ENCODE peak calls at places on chromosomes 16 and 17, in five cellular contexts. T is HCT116, X is endothelial cell of umbilical vein, V is fibroblast of lung, C is HepG2. O is an unnamed sample.

GRCh38 chr17:43753488-43754129 is 5.0 kb downstream of the SOST start:
- DNase-seq in X (no peak), V (peak; percentile 49), C (no peak), T (no peak), O (no peak)

GRCh38 chr16:69513180-69513966 is 52.4 kb upstream of the NFAT5 start:
- DNase-seq in T (no peak), X (no peak), V (peak; percentile 94), C (no peak), O (no peak)

GRCh38 chr16:56355786-56356275 is 69.5 kb downstream of the AMFR start:
- DNase-seq in X (no peak), C (no peak), T (no peak), V (no peak), O (no peak)

GRCh38 chr17:35588196-35588920 is 1.2 kb downstream of the AP2B1 start:
- DNase-seq in C (no peak), X (peak; percentile 37), V (peak; percentile 86), T (peak; percentile 73), O (no peak)

GRCh38 chr16:18958621-18959578 is 24.8 kb upstream of the TMC7 start:
- DNase-seq in T (no peak), V (peak; percentile 40), X (no peak), C (peak; percentile 35), O (peak; percentile 76)

GRCh38 chr16:46748775-46749705 is 896 bp upstream of the MYLK3 start:
- DNase-seq in V (no peak), T (no peak), X (no peak), C (no peak), O (no peak)

GRCh38 chr17:79840204-79840988 is 1.2 kb upstream of the CBX4 start:
- DNase-seq in V (no peak), C (no peak), X (peak; percentile 47), T (no peak), O (peak; percentile 61)

GRCh38 chr16:12898556-12898955 is 2.8 kb upstream of the SHISA9 start:
- DNase-seq in X (no peak), V (no peak), C (no peak), T (no peak), O (no peak)

GRCh38 chr17:82930924-82931695 is 91.3 kb upstream of the ZNF750 start:
- DNase-seq in T (no peak), C (no peak), X (no peak), V (no peak), O (no peak)

DNA sequence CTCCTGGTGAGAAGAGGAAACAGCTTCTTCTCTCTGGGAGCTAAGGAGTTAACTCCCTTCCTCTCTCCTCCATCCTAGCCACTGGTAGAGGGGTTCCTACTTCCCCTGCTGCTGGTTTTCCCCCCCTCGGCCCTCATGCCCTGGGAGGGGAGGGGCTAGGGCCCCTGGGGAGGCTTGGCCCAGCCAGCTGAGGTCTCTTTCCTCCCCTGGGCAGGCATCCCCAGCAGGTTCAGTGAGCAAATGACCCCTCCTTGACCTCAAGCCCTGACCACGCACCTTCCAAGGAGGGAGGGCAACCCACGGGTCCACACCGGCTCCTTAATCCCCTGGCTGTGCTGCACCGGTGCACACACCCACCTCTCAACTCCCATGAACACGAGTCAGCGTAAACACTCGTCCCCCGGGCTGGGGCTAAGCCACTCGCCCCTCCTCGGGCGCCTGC is 33.9 kb downstream of the SRCIN1 start:
- DNase-seq in T (no peak), C (no peak), V (no peak), X (no peak), O (no peak)
- TF ChIP-seq EZH2 in T (no peak), C (peak; percentile 42), V (peak; percentile 96), X (no peak), O (no peak)

GRCh38 chr17:50207792-50208567 is 6.5 kb upstream of the COL1A1 start:
- DNase-seq in C (no peak), X (no peak), V (no peak), T (no peak), O (no peak)

GRCh38 chr17:50207318-50207717 is 5.9 kb upstream of the COL1A1 start:
- DNase-seq in T (no peak), X (no peak), C (no peak), V (no peak), O (no peak)

GRCh38 chr17:50209472-50210248 is 8.2 kb upstream of the COL1A1 start:
- DNase-seq in V (peak; percentile 100), X (no peak), T (no peak), C (no peak), O (peak; percentile 62)

GRCh38 chr17:50209133-50209471 is 7.7 kb upstream of the COL1A1 start:
- DNase-seq in T (no peak), X (no peak), V (no peak), C (no peak), O (no peak)

GRCh38 chr17:50208611-50209061 is 7.2 kb upstream of the COL1A1 start:
- DNase-seq in V (no peak), C (no peak), T (no peak), X (no peak), O (no peak)
- H3K27me3 ChIP-seq in V (no peaks in the 10 kb centered on the region), C (peaks cover 3% of the 10 kb centered on the region), T (no peaks in the 10 kb centered on the region), X (peaks cover 7% of the 10 kb centered on the region), O (no peaks in the 10 kb centered on the region)

GRCh38 chr17:76137026-76137350 is 4.1 kb downstream of the FOXJ1 start:
- DNase-seq in T (no peak), V (no peak), X (no peak), C (no peak), O (no peak)
- TF ChIP-seq EZH2 in T (no peak), V (no peak), X (no peak), C (no peak), O (no peak)

GRCh38 chr16:86814256-86814655 is 235.9 kb downstream of the FOXL1 start:
- DNase-seq in T (no peak), X (no peak), C (no peak), V (no peak), O (no peak)
- H3K27me3 ChIP-seq in T (peaks cover 97% of the 10 kb centered on the region), X (no peaks in the 10 kb centered on the region), C (peaks cover 2% of the 10 kb centered on the region), V (peaks cover 16% of the 10 kb centered on the region), O (peaks cover 99% of the 10 kb centered on the region)

GRCh38 chr17:49456172-49456965 is 38.7 kb upstream of the NGFR start:
- DNase-seq in V (peak; percentile 91), C (no peak), T (no peak), X (no peak), O (peak; percentile 34)

GRCh38 chr17:49459401-49459984 is 35.6 kb upstream of the NGFR start:
- DNase-seq in T (no peak), C (peak; percentile 57), X (no peak), V (no peak), O (no peak)

GRCh38 chr17:49455226-49455968 is 39.7 kb upstream of the NGFR start:
- DNase-seq in X (no peak), T (no peak), V (no peak), C (no peak), O (no peak)

GRCh38 chr17:49460401-49460800 is 34.7 kb upstream of the NGFR start:
- DNase-seq in T (no peak), C (no peak), X (no peak), V (no peak), O (no peak)

GRCh38 chr17:49457564-49458535 is 37.2 kb upstream of the NGFR start:
- DNase-seq in V (no peak), X (no peak), C (no peak), T (no peak), O (no peak)
- TF ChIP-seq EZH2 in V (no peak), X (no peak), C (no peak), T (no peak), O (no peak)